ENCODE peak calls at places on chromosome 9, in nine cellular contexts. One of them, this sample, is unnamed.

GRCh38 chr9:121822093-121823085 is 171.0 kb downstream of the DAB2IP start:
- DNase-seq in aorta: peak
- DNase-seq in tibial nerve: no peak
- DNase-seq in dorsolateral prefrontal cortex: no peak
- DNase-seq in adrenal gland: no peak
- DNase-seq in SJSA1: no peak
- DNase-seq in lower lobe of right lung: no peak
- DNase-seq in caudate nucleus: no peak
- DNase-seq in IMR-90: no peak
- DNase-seq in this sample: no peak

GRCh38 chr9:112104901-112105300 is 70.2 kb downstream of the SUSD1 start:
- DNase-seq in dorsolateral prefrontal cortex: no peak
- DNase-seq in adrenal gland: no peak
- DNase-seq in SJSA1: no peak
- DNase-seq in IMR-90: no peak
- DNase-seq in tibial nerve: no peak
- DNase-seq in aorta: no peak
- DNase-seq in lower lobe of right lung: no peak
- DNase-seq in caudate nucleus: no peak
- DNase-seq in this sample: no peak

GRCh38 chr9:119234636-119235035 is 134.6 kb downstream of the BRINP1 start:
- DNase-seq in SJSA1: no peak
- DNase-seq in caudate nucleus: no peak
- DNase-seq in lower lobe of right lung: no peak
- DNase-seq in aorta: no peak
- DNase-seq in dorsolateral prefrontal cortex: no peak
- DNase-seq in tibial nerve: no peak
- DNase-seq in IMR-90: no peak
- DNase-seq in adrenal gland: no peak
- DNase-seq in this sample: no peak

GRCh38 chr9:131382850-131383729 is 10.8 kb upstream of the PRRC2B start:
- DNase-seq in dorsolateral prefrontal cortex: no peak
- DNase-seq in aorta: no peak
- DNase-seq in lower lobe of right lung: no peak
- DNase-seq in adrenal gland: peak
- DNase-seq in tibial nerve: no peak
- DNase-seq in caudate nucleus: no peak
- DNase-seq in IMR-90: peak
- DNase-seq in SJSA1: no peak
- DNase-seq in this sample: peak

GRCh38 chr9:84711936-84712335 is 42.4 kb downstream of the NTRK2 start:
- DNase-seq in caudate nucleus: no peak
- DNase-seq in SJSA1: peak
- DNase-seq in tibial nerve: peak
- DNase-seq in lower lobe of right lung: no peak
- DNase-seq in IMR-90: no peak
- DNase-seq in adrenal gland: peak
- DNase-seq in aorta: no peak
- DNase-seq in dorsolateral prefrontal cortex: peak
- DNase-seq in this sample: no peak

GRCh38 chr9:69606089-69606488 is 66.1 kb downstream of the APBA1 start:
- DNase-seq in adrenal gland: no peak
- DNase-seq in tibial nerve: no peak
- DNase-seq in lower lobe of right lung: no peak
- DNase-seq in aorta: no peak
- DNase-seq in SJSA1: no peak
- DNase-seq in caudate nucleus: no peak
- DNase-seq in IMR-90: no peak
- DNase-seq in dorsolateral prefrontal cortex: no peak
- DNase-seq in this sample: no peak

GRCh38 chr9:130128251-130128650 is 44.0 kb upstream of the NCS1 start:
- DNase-seq in lower lobe of right lung: peak
- DNase-seq in aorta: no peak
- DNase-seq in SJSA1: peak
- DNase-seq in tibial nerve: no peak
- DNase-seq in caudate nucleus: no peak
- DNase-seq in dorsolateral prefrontal cortex: no peak
- DNase-seq in IMR-90: no peak
- DNase-seq in adrenal gland: no peak
- DNase-seq in this sample: peak

GRCh38 chr9:71253021-71253420 is 131.6 kb upstream of the TRPM3 start:
- DNase-seq in SJSA1: no peak
- DNase-seq in aorta: no peak
- DNase-seq in dorsolateral prefrontal cortex: no peak
- DNase-seq in caudate nucleus: no peak
- DNase-seq in tibial nerve: no peak
- DNase-seq in adrenal gland: no peak
- DNase-seq in IMR-90: no peak
- DNase-seq in lower lobe of right lung: no peak
- DNase-seq in this sample: no peak

GRCh38 chr9:137815256-137816255 is 62.0 kb upstream of the CACNA1B start:
- DNase-seq in lower lobe of right lung: no peak
- DNase-seq in caudate nucleus: no peak
- DNase-seq in IMR-90: no peak
- DNase-seq in SJSA1: no peak
- DNase-seq in dorsolateral prefrontal cortex: no peak
- DNase-seq in aorta: peak
- DNase-seq in tibial nerve: no peak
- DNase-seq in adrenal gland: no peak
- DNase-seq in this sample: no peak

GRCh38 chr9:32426278-32426939 is 42.0 kb downstream of the ACO1 start:
- DNase-seq in tibial nerve: no peak
- DNase-seq in dorsolateral prefrontal cortex: no peak
- DNase-seq in aorta: no peak
- DNase-seq in IMR-90: peak
- DNase-seq in caudate nucleus: peak
- DNase-seq in lower lobe of right lung: no peak
- DNase-seq in adrenal gland: peak
- DNase-seq in SJSA1: peak
- DNase-seq in this sample: peak

GRCh38 chr9:121748080-121748479 is 96.6 kb downstream of the DAB2IP start:
- DNase-seq in SJSA1: no peak
- DNase-seq in tibial nerve: no peak
- DNase-seq in IMR-90: peak
- DNase-seq in caudate nucleus: no peak
- DNase-seq in aorta: no peak
- DNase-seq in lower lobe of right lung: no peak
- DNase-seq in adrenal gland: peak
- DNase-seq in dorsolateral prefrontal cortex: no peak
- DNase-seq in this sample: no peak

GRCh38 chr9:32969270-32969669 is 32.2 kb downstream of the APTX start:
- DNase-seq in dorsolateral prefrontal cortex: no peak
- DNase-seq in caudate nucleus: no peak
- DNase-seq in SJSA1: no peak
- DNase-seq in lower lobe of right lung: no peak
- DNase-seq in IMR-90: peak
- DNase-seq in aorta: no peak
- DNase-seq in adrenal gland: no peak
- DNase-seq in tibial nerve: no peak
- DNase-seq in this sample: no peak

GRCh38 chr9:137227057-137227852 is at the start of gene RNF224:
- DNase-seq in tibial nerve: peak
- DNase-seq in aorta: peak
- DNase-seq in SJSA1: peak
- DNase-seq in IMR-90: peak
- DNase-seq in caudate nucleus: no peak
- DNase-seq in lower lobe of right lung: peak
- DNase-seq in dorsolateral prefrontal cortex: peak
- DNase-seq in adrenal gland: peak
- DNase-seq in this sample: peak

GRCh38 chr9:87830446-87830845 is 52.2 kb upstream of the SPATA31E1 start:
- DNase-seq in caudate nucleus: no peak
- DNase-seq in lower lobe of right lung: no peak
- DNase-seq in tibial nerve: no peak
- DNase-seq in adrenal gland: no peak
- DNase-seq in dorsolateral prefrontal cortex: no peak
- DNase-seq in SJSA1: no peak
- DNase-seq in aorta: no peak
- DNase-seq in IMR-90: no peak
- DNase-seq in this sample: no peak

DNA sequence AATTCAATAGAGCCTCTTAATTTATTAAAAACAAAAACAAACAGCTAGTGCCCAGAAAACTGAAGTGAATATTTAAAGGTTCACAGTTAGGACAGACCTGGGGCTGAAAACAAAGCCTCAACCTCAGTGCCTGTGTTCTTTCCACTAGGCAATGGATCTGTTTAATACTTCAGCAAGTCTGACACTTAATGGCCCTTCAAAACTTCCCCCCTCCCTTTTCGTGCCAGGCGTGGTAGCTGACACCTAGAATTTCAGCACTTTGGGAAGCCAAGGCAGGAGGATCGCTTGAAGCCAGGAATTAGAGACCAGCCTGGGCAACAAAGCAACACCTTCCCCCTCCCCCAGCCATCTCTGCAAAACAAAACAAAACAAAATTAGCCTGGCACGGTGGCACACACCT is 54.5 kb upstream of the IFNK start:
- DNase-seq in caudate nucleus: no peak
- DNase-seq in tibial nerve: no peak
- DNase-seq in adrenal gland: no peak
- DNase-seq in SJSA1: no peak
- DNase-seq in dorsolateral prefrontal cortex: no peak
- DNase-seq in lower lobe of right lung: no peak
- DNase-seq in aorta: no peak
- DNase-seq in IMR-90: no peak
- DNase-seq in this sample: no peak
- H3K27ac ChIP-seq in caudate nucleus: peak
- H3K27ac ChIP-seq in tibial nerve: no peak
- H3K27ac ChIP-seq in adrenal gland: no peak
- H3K27ac ChIP-seq in SJSA1: no peak
- H3K27ac ChIP-seq in dorsolateral prefrontal cortex: peak
- H3K27ac ChIP-seq in lower lobe of right lung: no peak
- H3K27ac ChIP-seq in aorta: no peak
- H3K27ac ChIP-seq in IMR-90: no peak
- H3K27ac ChIP-seq in this sample: no peak

DNA sequence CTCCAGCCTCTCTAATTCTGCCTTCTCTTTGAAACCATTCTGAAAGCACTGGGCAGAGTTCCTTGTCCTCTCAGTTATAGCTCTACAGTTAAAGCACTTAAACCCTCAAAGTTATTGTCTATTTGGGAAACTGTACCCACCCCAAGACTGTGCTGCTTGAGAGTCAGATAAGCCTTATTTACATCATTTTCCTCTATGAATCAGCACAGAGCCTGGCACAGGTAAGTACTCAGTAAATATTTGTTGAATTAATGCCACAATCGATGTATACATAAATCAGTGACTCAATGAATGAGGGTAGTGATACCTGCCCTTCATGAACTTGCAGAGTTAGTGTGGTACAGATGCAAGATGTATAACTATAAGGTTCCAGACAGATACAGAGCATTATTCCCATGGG is 549.4 kb upstream of the KLF4 start:
- DNase-seq in caudate nucleus: no peak
- DNase-seq in adrenal gland: no peak
- DNase-seq in aorta: no peak
- DNase-seq in IMR-90: no peak
- DNase-seq in tibial nerve: no peak
- DNase-seq in SJSA1: no peak
- DNase-seq in dorsolateral prefrontal cortex: no peak
- DNase-seq in lower lobe of right lung: no peak
- DNase-seq in this sample: no peak
- H3K27ac ChIP-seq in caudate nucleus: no peak
- H3K27ac ChIP-seq in adrenal gland: no peak
- H3K27ac ChIP-seq in aorta: no peak
- H3K27ac ChIP-seq in IMR-90: no peak
- H3K27ac ChIP-seq in tibial nerve: no peak
- H3K27ac ChIP-seq in SJSA1: no peak
- H3K27ac ChIP-seq in dorsolateral prefrontal cortex: no peak
- H3K27ac ChIP-seq in lower lobe of right lung: no peak
- H3K27ac ChIP-seq in this sample: no peak

GRCh38 chr9:134332841-134333233 is 6.6 kb downstream of the RXRA start:
- DNase-seq in lower lobe of right lung: no peak
- DNase-seq in adrenal gland: no peak
- DNase-seq in aorta: no peak
- DNase-seq in SJSA1: no peak
- DNase-seq in caudate nucleus: no peak
- DNase-seq in dorsolateral prefrontal cortex: no peak
- DNase-seq in IMR-90: no peak
- DNase-seq in tibial nerve: no peak
- DNase-seq in this sample: no peak

GRCh38 chr9:134335095-134335489 is 8.8 kb downstream of the RXRA start:
- DNase-seq in adrenal gland: no peak
- DNase-seq in IMR-90: peak
- DNase-seq in dorsolateral prefrontal cortex: no peak
- DNase-seq in tibial nerve: no peak
- DNase-seq in SJSA1: no peak
- DNase-seq in aorta: no peak
- DNase-seq in caudate nucleus: no peak
- DNase-seq in lower lobe of right lung: no peak
- DNase-seq in this sample: no peak

GRCh38 chr9:134335490-134336173 is 9.4 kb downstream of the RXRA start:
- DNase-seq in IMR-90: no peak
- DNase-seq in caudate nucleus: no peak
- DNase-seq in lower lobe of right lung: no peak
- DNase-seq in aorta: no peak
- DNase-seq in tibial nerve: no peak
- DNase-seq in SJSA1: no peak
- DNase-seq in dorsolateral prefrontal cortex: no peak
- DNase-seq in adrenal gland: no peak
- DNase-seq in this sample: no peak

GRCh38 chr9:134333234-134333873 is 7.1 kb downstream of the RXRA start:
- DNase-seq in dorsolateral prefrontal cortex: no peak
- DNase-seq in lower lobe of right lung: no peak
- DNase-seq in aorta: no peak
- DNase-seq in tibial nerve: no peak
- DNase-seq in caudate nucleus: no peak
- DNase-seq in adrenal gland: peak
- DNase-seq in SJSA1: no peak
- DNase-seq in IMR-90: no peak
- DNase-seq in this sample: peak

GRCh38 chr9:134333874-134334581 is 7.8 kb downstream of the RXRA start:
- DNase-seq in dorsolateral prefrontal cortex: no peak
- DNase-seq in caudate nucleus: no peak
- DNase-seq in lower lobe of right lung: no peak
- DNase-seq in tibial nerve: no peak
- DNase-seq in aorta: no peak
- DNase-seq in IMR-90: no peak
- DNase-seq in SJSA1: no peak
- DNase-seq in adrenal gland: no peak
- DNase-seq in this sample: no peak
- H3K27ac ChIP-seq in dorsolateral prefrontal cortex: peak
- H3K27ac ChIP-seq in caudate nucleus: no peak
- H3K27ac ChIP-seq in lower lobe of right lung: no peak
- H3K27ac ChIP-seq in tibial nerve: peak
- H3K27ac ChIP-seq in aorta: no peak
- H3K27ac ChIP-seq in IMR-90: no peak
- H3K27ac ChIP-seq in SJSA1: no peak
- H3K27ac ChIP-seq in adrenal gland: no peak
- H3K27ac ChIP-seq in this sample: peak

DNA sequence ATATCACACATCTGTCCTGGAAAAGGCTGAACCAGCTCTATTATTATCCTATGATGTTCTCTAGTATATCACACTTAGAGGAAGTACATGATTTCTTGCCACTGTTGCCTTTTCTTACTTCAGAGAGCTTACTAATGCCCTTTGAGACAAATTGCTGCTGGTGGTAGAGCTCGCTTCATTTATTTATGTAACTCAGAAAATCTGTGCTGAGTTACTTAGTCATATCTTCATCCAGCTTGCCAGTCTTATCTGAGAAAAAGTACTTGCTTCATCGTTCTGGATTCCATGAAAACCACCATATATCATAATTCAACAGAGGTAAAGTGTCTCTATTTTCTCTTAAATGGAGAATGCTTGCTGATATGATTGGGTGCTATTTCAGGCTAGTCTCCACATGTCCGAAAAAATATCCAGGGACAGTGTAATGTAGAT is 26.6 kb downstream of the PTPDC1 start:
- DNase-seq in IMR-90: peak
- DNase-seq in SJSA1: no peak
- DNase-seq in tibial nerve: no peak
- DNase-seq in adrenal gland: no peak
- DNase-seq in aorta: no peak
- DNase-seq in caudate nucleus: no peak
- DNase-seq in lower lobe of right lung: no peak
- DNase-seq in dorsolateral prefrontal cortex: no peak
- DNase-seq in this sample: no peak
- H3K27ac ChIP-seq in IMR-90: peak
- H3K27ac ChIP-seq in SJSA1: no peak
- H3K27ac ChIP-seq in tibial nerve: no peak
- H3K27ac ChIP-seq in adrenal gland: no peak
- H3K27ac ChIP-seq in aorta: no peak
- H3K27ac ChIP-seq in caudate nucleus: peak
- H3K27ac ChIP-seq in lower lobe of right lung: no peak
- H3K27ac ChIP-seq in dorsolateral prefrontal cortex: peak
- H3K27ac ChIP-seq in this sample: no peak

This sample was measured in Peyer's patch.